ENCODE peak calls at places on chromosomes 11 and 22, in ten cellular contexts. F is OCI-M1; R is glutamatergic neuron; G is progenitor cell of endocrine pancreas; W is stimulated activated CD4-positive, alpha-beta T cell treated with anti-CD3 and anti-CD28 coated beads, Interleukin-1b, Interleukin-23, amount 100 ng/mL, for 4 hours; E is NCI-H1436; N is aorta; Z is NCI-H748 treated with DMSO at 0.1 percent for 48 hours; Y is skeletal muscle cell; O is tibial nerve. J is an unnamed sample.

GRCh38 chr22:20463324-20464095 is 25.9 kb upstream of the SCARF2 start:
- DNase-seq in F (peak; percentile 45), Y (no peak), E (no peak), O (no peak), G (no peak), N (no peak), W (no peak), R (peak; percentile 38), Z (no peak), J (no peak)

GRCh38 chr22:48242461-48242864 is 1480.0 kb downstream of the TBC1D22A start:
- DNase-seq in E (no peak), Y (no peak), W (no peak), Z (no peak), N (no peak), O (no peak), R (no peak), G (no peak), F (no peak), J (peak; percentile 29)

GRCh38 chr11:62501432-62501891 is 45.1 kb downstream of the AHNAK start:
- DNase-seq in Y (no peak), W (no peak), F (no peak), E (no peak), Z (no peak), O (peak; percentile 50), N (no peak), R (peak; percentile 24), G (no peak), J (no peak)

GRCh38 chr11:121450424-121450823 is 1.7 kb upstream of the SORL1 start:
- DNase-seq in Z (no peak), W (no peak), E (no peak), Y (no peak), F (no peak), N (no peak), R (no peak), O (no peak), G (no peak), J (no peak)

GRCh38 chr22:45336971-45337431 is 27.3 kb downstream of the FAM118A start:
- DNase-seq in E (no peak), Y (no peak), R (no peak), Z (peak; percentile 47), F (no peak), O (peak; percentile 46), G (no peak), W (no peak), N (peak; percentile 89), J (peak; percentile 83)

GRCh38 chr22:42296381-42296853 is 26.0 kb upstream of the TCF20 start:
- DNase-seq in W (no peak), Y (no peak), G (no peak), F (no peak), R (no peak), Z (no peak), E (peak; percentile 58), O (no peak), N (no peak), J (no peak)

GRCh38 chr22:33757041-33757440 is 163.2 kb downstream of the LARGE1 start:
- DNase-seq in W (no peak), Z (no peak), O (no peak), E (no peak), Y (no peak), N (no peak), G (no peak), F (no peak), R (no peak), J (no peak)

GRCh38 chr11:121521145-121522042 is 68.6 kb upstream of the SORL1-AS1 start:
- DNase-seq in E (no peak), Y (no peak), Z (no peak), O (no peak), N (no peak), F (no peak), R (no peak), G (no peak), W (no peak), J (no peak)

GRCh38 chr11:12066056-12066798 is 44.2 kb upstream of the MICAL2 start:
- DNase-seq in Y (peak; percentile 82), O (no peak), R (no peak), W (no peak), Z (no peak), N (no peak), F (no peak), G (no peak), E (peak; percentile 12), J (no peak)

GRCh38 chr22:19825904-19826618 is 28.6 kb downstream of the GNB1L start:
- DNase-seq in R (no peak), O (no peak), N (no peak), Z (no peak), Y (no peak), G (no peak), F (no peak), E (no peak), W (no peak), J (peak; percentile 17)

GRCh38 chr11:43738600-43739409 is 58.3 kb downstream of the HSD17B12 start:
- DNase-seq in N (no peak), Y (peak; percentile 62), Z (no peak), O (no peak), R (no peak), E (no peak), F (peak; percentile 91), W (no peak), G (no peak), J (no peak)

GRCh38 chr11:126046796-126047195 is 15.9 kb downstream of the CDON start:
- DNase-seq in N (no peak), R (no peak), W (no peak), E (no peak), O (no peak), Z (no peak), G (no peak), Y (no peak), F (no peak), J (no peak)

GRCh38 chr22:39230261-39231196 is 14.3 kb downstream of the PDGFB start:
- DNase-seq in F (no peak), E (no peak), R (no peak), Z (no peak), G (no peak), O (no peak), W (no peak), N (no peak), Y (no peak), J (no peak)

GRCh38 chr11:83819936-83820549 is 533.9 kb upstream of the CCDC90B start:
- DNase-seq in O (no peak), F (peak; percentile 90), R (no peak), G (no peak), N (no peak), Z (peak; percentile 35), E (peak; percentile 48), Y (no peak), W (no peak), J (no peak)

GRCh38 chr11:96704847-96705246 is 315.0 kb downstream of the JRKL start:
- DNase-seq in F (no peak), R (no peak), Y (no peak), W (no peak), N (no peak), Z (no peak), E (no peak), G (no peak), O (no peak), J (no peak)

GRCh38 chr11:129728571-129728970 is 87.1 kb upstream of the TMEM45B start:
- DNase-seq in O (no peak), R (no peak), W (no peak), E (peak; percentile 45), G (no peak), N (no peak), F (no peak), Y (no peak), Z (peak; percentile 75), J (no peak)

GRCh38 chr11:19199766-19200165 is 2.0 kb downstream of the CSRP3 start:
- DNase-seq in G (no peak), O (no peak), Y (no peak), R (no peak), F (peak; percentile 44), W (no peak), E (no peak), N (no peak), Z (no peak), J (no peak)

J was measured in tibial artery.